ENCODE peak calls at places on chromosomes 4 and X, in ten cellular contexts. One of them, this sample, is unnamed.

GRCh38 chrX:10795721-10796120 is 175.3 kb upstream of the MID1 start:
- DNase-seq in naive thymus-derived CD8-positive, alpha-beta T cell: no peak
- DNase-seq in activated CD4-positive, alpha-beta T cell treated with anti-CD3 and anti-CD28 coated beads, Interleukin-2, amount 10 ng/mL, durations not matched to agents 7 days and 5 days: no peak
- DNase-seq in retinal pigment epithelial cell: peak
- DNase-seq in activated CD4-positive, CD25-positive, alpha-beta regulatory T cell: no peak
- DNase-seq in NCI-H1092: no peak
- DNase-seq in H54: no peak
- DNase-seq in HT1080: no peak
- DNase-seq in stimulated activated naive CD8-positive, alpha-beta T cell treated with anti-CD3 and anti-CD28 coated beads, Interleukin-15, Interleukin-2, amounts not matched to agents 100 U/mL and 50 U/mL, for 24 hours: no peak
- DNase-seq in kidney glomerular epithelial cell: no peak
- DNase-seq in this sample: no peak

GRCh38 chr4:36551697-36552214 is 270.3 kb downstream of the DTHD1 start:
- DNase-seq in naive thymus-derived CD8-positive, alpha-beta T cell: no peak
- DNase-seq in activated CD4-positive, CD25-positive, alpha-beta regulatory T cell: no peak
- DNase-seq in HT1080: peak
- DNase-seq in stimulated activated naive CD8-positive, alpha-beta T cell treated with anti-CD3 and anti-CD28 coated beads, Interleukin-15, Interleukin-2, amounts not matched to agents 100 U/mL and 50 U/mL, for 24 hours: no peak
- DNase-seq in kidney glomerular epithelial cell: no peak
- DNase-seq in activated CD4-positive, alpha-beta T cell treated with anti-CD3 and anti-CD28 coated beads, Interleukin-2, amount 10 ng/mL, durations not matched to agents 7 days and 5 days: peak
- DNase-seq in NCI-H1092: no peak
- DNase-seq in retinal pigment epithelial cell: no peak
- DNase-seq in H54: no peak
- DNase-seq in this sample: peak

GRCh38 chr4:80112236-80112635 is 39.2 kb upstream of the ANTXR2 start:
- DNase-seq in H54: no peak
- DNase-seq in activated CD4-positive, alpha-beta T cell treated with anti-CD3 and anti-CD28 coated beads, Interleukin-2, amount 10 ng/mL, durations not matched to agents 7 days and 5 days: no peak
- DNase-seq in naive thymus-derived CD8-positive, alpha-beta T cell: no peak
- DNase-seq in NCI-H1092: no peak
- DNase-seq in HT1080: no peak
- DNase-seq in stimulated activated naive CD8-positive, alpha-beta T cell treated with anti-CD3 and anti-CD28 coated beads, Interleukin-15, Interleukin-2, amounts not matched to agents 100 U/mL and 50 U/mL, for 24 hours: no peak
- DNase-seq in activated CD4-positive, CD25-positive, alpha-beta regulatory T cell: no peak
- DNase-seq in kidney glomerular epithelial cell: no peak
- DNase-seq in retinal pigment epithelial cell: no peak
- DNase-seq in this sample: no peak

GRCh38 chrX:23434356-23434884 is 99.8 kb downstream of the PTCHD1 start:
- DNase-seq in kidney glomerular epithelial cell: no peak
- DNase-seq in HT1080: peak
- DNase-seq in naive thymus-derived CD8-positive, alpha-beta T cell: no peak
- DNase-seq in H54: no peak
- DNase-seq in stimulated activated naive CD8-positive, alpha-beta T cell treated with anti-CD3 and anti-CD28 coated beads, Interleukin-15, Interleukin-2, amounts not matched to agents 100 U/mL and 50 U/mL, for 24 hours: no peak
- DNase-seq in NCI-H1092: no peak
- DNase-seq in activated CD4-positive, CD25-positive, alpha-beta regulatory T cell: no peak
- DNase-seq in activated CD4-positive, alpha-beta T cell treated with anti-CD3 and anti-CD28 coated beads, Interleukin-2, amount 10 ng/mL, durations not matched to agents 7 days and 5 days: no peak
- DNase-seq in retinal pigment epithelial cell: peak
- DNase-seq in this sample: no peak

GRCh38 chr4:108484187-108484586 is 136.2 kb upstream of the RPL34 start:
- DNase-seq in activated CD4-positive, CD25-positive, alpha-beta regulatory T cell: no peak
- DNase-seq in retinal pigment epithelial cell: no peak
- DNase-seq in NCI-H1092: no peak
- DNase-seq in kidney glomerular epithelial cell: no peak
- DNase-seq in H54: no peak
- DNase-seq in activated CD4-positive, alpha-beta T cell treated with anti-CD3 and anti-CD28 coated beads, Interleukin-2, amount 10 ng/mL, durations not matched to agents 7 days and 5 days: no peak
- DNase-seq in HT1080: peak
- DNase-seq in naive thymus-derived CD8-positive, alpha-beta T cell: no peak
- DNase-seq in stimulated activated naive CD8-positive, alpha-beta T cell treated with anti-CD3 and anti-CD28 coated beads, Interleukin-15, Interleukin-2, amounts not matched to agents 100 U/mL and 50 U/mL, for 24 hours: no peak
- DNase-seq in this sample: no peak

GRCh38 chr4:1615786-1616573 is 68.1 kb downstream of the FAM53A start:
- DNase-seq in naive thymus-derived CD8-positive, alpha-beta T cell: no peak
- DNase-seq in H54: no peak
- DNase-seq in HT1080: no peak
- DNase-seq in activated CD4-positive, alpha-beta T cell treated with anti-CD3 and anti-CD28 coated beads, Interleukin-2, amount 10 ng/mL, durations not matched to agents 7 days and 5 days: no peak
- DNase-seq in stimulated activated naive CD8-positive, alpha-beta T cell treated with anti-CD3 and anti-CD28 coated beads, Interleukin-15, Interleukin-2, amounts not matched to agents 100 U/mL and 50 U/mL, for 24 hours: no peak
- DNase-seq in activated CD4-positive, CD25-positive, alpha-beta regulatory T cell: no peak
- DNase-seq in NCI-H1092: no peak
- DNase-seq in retinal pigment epithelial cell: no peak
- DNase-seq in kidney glomerular epithelial cell: no peak
- DNase-seq in this sample: no peak

GRCh38 chr4:8383451-8384160 is 56.9 kb downstream of the ACOX3 start:
- DNase-seq in activated CD4-positive, CD25-positive, alpha-beta regulatory T cell: no peak
- DNase-seq in NCI-H1092: no peak
- DNase-seq in activated CD4-positive, alpha-beta T cell treated with anti-CD3 and anti-CD28 coated beads, Interleukin-2, amount 10 ng/mL, durations not matched to agents 7 days and 5 days: no peak
- DNase-seq in HT1080: no peak
- DNase-seq in H54: no peak
- DNase-seq in retinal pigment epithelial cell: no peak
- DNase-seq in naive thymus-derived CD8-positive, alpha-beta T cell: no peak
- DNase-seq in stimulated activated naive CD8-positive, alpha-beta T cell treated with anti-CD3 and anti-CD28 coated beads, Interleukin-15, Interleukin-2, amounts not matched to agents 100 U/mL and 50 U/mL, for 24 hours: no peak
- DNase-seq in kidney glomerular epithelial cell: no peak
- DNase-seq in this sample: no peak

GRCh38 chr4:27861381-27861787 is 1000.7 kb downstream of the STIM2 start:
- DNase-seq in naive thymus-derived CD8-positive, alpha-beta T cell: no peak
- DNase-seq in NCI-H1092: no peak
- DNase-seq in retinal pigment epithelial cell: peak
- DNase-seq in kidney glomerular epithelial cell: no peak
- DNase-seq in H54: peak
- DNase-seq in activated CD4-positive, CD25-positive, alpha-beta regulatory T cell: no peak
- DNase-seq in stimulated activated naive CD8-positive, alpha-beta T cell treated with anti-CD3 and anti-CD28 coated beads, Interleukin-15, Interleukin-2, amounts not matched to agents 100 U/mL and 50 U/mL, for 24 hours: no peak
- DNase-seq in HT1080: peak
- DNase-seq in activated CD4-positive, alpha-beta T cell treated with anti-CD3 and anti-CD28 coated beads, Interleukin-2, amount 10 ng/mL, durations not matched to agents 7 days and 5 days: no peak
- DNase-seq in this sample: peak

GRCh38 chr4:115950806-115951205 is 837.4 kb upstream of the NDST4 start:
- DNase-seq in kidney glomerular epithelial cell: no peak
- DNase-seq in retinal pigment epithelial cell: no peak
- DNase-seq in HT1080: no peak
- DNase-seq in H54: no peak
- DNase-seq in naive thymus-derived CD8-positive, alpha-beta T cell: no peak
- DNase-seq in stimulated activated naive CD8-positive, alpha-beta T cell treated with anti-CD3 and anti-CD28 coated beads, Interleukin-15, Interleukin-2, amounts not matched to agents 100 U/mL and 50 U/mL, for 24 hours: no peak
- DNase-seq in NCI-H1092: no peak
- DNase-seq in activated CD4-positive, CD25-positive, alpha-beta regulatory T cell: no peak
- DNase-seq in activated CD4-positive, alpha-beta T cell treated with anti-CD3 and anti-CD28 coated beads, Interleukin-2, amount 10 ng/mL, durations not matched to agents 7 days and 5 days: no peak
- DNase-seq in this sample: no peak

GRCh38 chrX:110188701-110189558 is 129.0 kb downstream of the AMMECR1 start:
- DNase-seq in naive thymus-derived CD8-positive, alpha-beta T cell: no peak
- DNase-seq in H54: no peak
- DNase-seq in NCI-H1092: no peak
- DNase-seq in activated CD4-positive, alpha-beta T cell treated with anti-CD3 and anti-CD28 coated beads, Interleukin-2, amount 10 ng/mL, durations not matched to agents 7 days and 5 days: no peak
- DNase-seq in retinal pigment epithelial cell: no peak
- DNase-seq in activated CD4-positive, CD25-positive, alpha-beta regulatory T cell: no peak
- DNase-seq in kidney glomerular epithelial cell: no peak
- DNase-seq in HT1080: peak
- DNase-seq in stimulated activated naive CD8-positive, alpha-beta T cell treated with anti-CD3 and anti-CD28 coated beads, Interleukin-15, Interleukin-2, amounts not matched to agents 100 U/mL and 50 U/mL, for 24 hours: no peak
- DNase-seq in this sample: no peak

GRCh38 chr4:108270466-108271450 is 102.0 kb upstream of the LEF1 start:
- DNase-seq in activated CD4-positive, alpha-beta T cell treated with anti-CD3 and anti-CD28 coated beads, Interleukin-2, amount 10 ng/mL, durations not matched to agents 7 days and 5 days: no peak
- DNase-seq in NCI-H1092: no peak
- DNase-seq in kidney glomerular epithelial cell: peak
- DNase-seq in activated CD4-positive, CD25-positive, alpha-beta regulatory T cell: no peak
- DNase-seq in HT1080: peak
- DNase-seq in H54: no peak
- DNase-seq in naive thymus-derived CD8-positive, alpha-beta T cell: no peak
- DNase-seq in retinal pigment epithelial cell: no peak
- DNase-seq in stimulated activated naive CD8-positive, alpha-beta T cell treated with anti-CD3 and anti-CD28 coated beads, Interleukin-15, Interleukin-2, amounts not matched to agents 100 U/mL and 50 U/mL, for 24 hours: no peak
- DNase-seq in this sample: peak

GRCh38 chr4:2390146-2390545 is 28.3 kb downstream of the ZFYVE28 start:
- DNase-seq in activated CD4-positive, CD25-positive, alpha-beta regulatory T cell: no peak
- DNase-seq in stimulated activated naive CD8-positive, alpha-beta T cell treated with anti-CD3 and anti-CD28 coated beads, Interleukin-15, Interleukin-2, amounts not matched to agents 100 U/mL and 50 U/mL, for 24 hours: no peak
- DNase-seq in NCI-H1092: no peak
- DNase-seq in activated CD4-positive, alpha-beta T cell treated with anti-CD3 and anti-CD28 coated beads, Interleukin-2, amount 10 ng/mL, durations not matched to agents 7 days and 5 days: no peak
- DNase-seq in retinal pigment epithelial cell: no peak
- DNase-seq in H54: no peak
- DNase-seq in kidney glomerular epithelial cell: no peak
- DNase-seq in naive thymus-derived CD8-positive, alpha-beta T cell: no peak
- DNase-seq in HT1080: peak
- DNase-seq in this sample: peak

GRCh38 chr4:36414248-36414647 is 132.8 kb downstream of the DTHD1 start:
- DNase-seq in naive thymus-derived CD8-positive, alpha-beta T cell: no peak
- DNase-seq in kidney glomerular epithelial cell: no peak
- DNase-seq in stimulated activated naive CD8-positive, alpha-beta T cell treated with anti-CD3 and anti-CD28 coated beads, Interleukin-15, Interleukin-2, amounts not matched to agents 100 U/mL and 50 U/mL, for 24 hours: no peak
- DNase-seq in H54: no peak
- DNase-seq in NCI-H1092: no peak
- DNase-seq in activated CD4-positive, CD25-positive, alpha-beta regulatory T cell: no peak
- DNase-seq in retinal pigment epithelial cell: no peak
- DNase-seq in activated CD4-positive, alpha-beta T cell treated with anti-CD3 and anti-CD28 coated beads, Interleukin-2, amount 10 ng/mL, durations not matched to agents 7 days and 5 days: no peak
- DNase-seq in HT1080: no peak
- DNase-seq in this sample: peak

GRCh38 chrX:42519666-42520231 is 258.2 kb downstream of the PPP1R2C start:
- DNase-seq in retinal pigment epithelial cell: peak
- DNase-seq in activated CD4-positive, CD25-positive, alpha-beta regulatory T cell: no peak
- DNase-seq in NCI-H1092: no peak
- DNase-seq in naive thymus-derived CD8-positive, alpha-beta T cell: no peak
- DNase-seq in kidney glomerular epithelial cell: peak
- DNase-seq in activated CD4-positive, alpha-beta T cell treated with anti-CD3 and anti-CD28 coated beads, Interleukin-2, amount 10 ng/mL, durations not matched to agents 7 days and 5 days: no peak
- DNase-seq in HT1080: peak
- DNase-seq in H54: no peak
- DNase-seq in stimulated activated naive CD8-positive, alpha-beta T cell treated with anti-CD3 and anti-CD28 coated beads, Interleukin-15, Interleukin-2, amounts not matched to agents 100 U/mL and 50 U/mL, for 24 hours: no peak
- DNase-seq in this sample: peak

GRCh38 chr4:53362093-53362492 is 3.8 kb downstream of the SCFD2 start:
- DNase-seq in H54: no peak
- DNase-seq in activated CD4-positive, CD25-positive, alpha-beta regulatory T cell: no peak
- DNase-seq in retinal pigment epithelial cell: no peak
- DNase-seq in activated CD4-positive, alpha-beta T cell treated with anti-CD3 and anti-CD28 coated beads, Interleukin-2, amount 10 ng/mL, durations not matched to agents 7 days and 5 days: no peak
- DNase-seq in NCI-H1092: no peak
- DNase-seq in naive thymus-derived CD8-positive, alpha-beta T cell: no peak
- DNase-seq in stimulated activated naive CD8-positive, alpha-beta T cell treated with anti-CD3 and anti-CD28 coated beads, Interleukin-15, Interleukin-2, amounts not matched to agents 100 U/mL and 50 U/mL, for 24 hours: no peak
- DNase-seq in kidney glomerular epithelial cell: no peak
- DNase-seq in HT1080: no peak
- DNase-seq in this sample: no peak

GRCh38 chr4:95215991-95216605 is 332.7 kb downstream of the UNC5C start:
- DNase-seq in H54: no peak
- DNase-seq in activated CD4-positive, alpha-beta T cell treated with anti-CD3 and anti-CD28 coated beads, Interleukin-2, amount 10 ng/mL, durations not matched to agents 7 days and 5 days: no peak
- DNase-seq in stimulated activated naive CD8-positive, alpha-beta T cell treated with anti-CD3 and anti-CD28 coated beads, Interleukin-15, Interleukin-2, amounts not matched to agents 100 U/mL and 50 U/mL, for 24 hours: no peak
- DNase-seq in activated CD4-positive, CD25-positive, alpha-beta regulatory T cell: no peak
- DNase-seq in HT1080: no peak
- DNase-seq in kidney glomerular epithelial cell: no peak
- DNase-seq in NCI-H1092: no peak
- DNase-seq in retinal pigment epithelial cell: no peak
- DNase-seq in naive thymus-derived CD8-positive, alpha-beta T cell: no peak
- DNase-seq in this sample: no peak

GRCh38 chr4:32847466-32847865 is 2127.3 kb downstream of the PCDH7 start:
- DNase-seq in retinal pigment epithelial cell: no peak
- DNase-seq in NCI-H1092: no peak
- DNase-seq in activated CD4-positive, CD25-positive, alpha-beta regulatory T cell: no peak
- DNase-seq in kidney glomerular epithelial cell: no peak
- DNase-seq in stimulated activated naive CD8-positive, alpha-beta T cell treated with anti-CD3 and anti-CD28 coated beads, Interleukin-15, Interleukin-2, amounts not matched to agents 100 U/mL and 50 U/mL, for 24 hours: no peak
- DNase-seq in naive thymus-derived CD8-positive, alpha-beta T cell: no peak
- DNase-seq in H54: no peak
- DNase-seq in HT1080: no peak
- DNase-seq in activated CD4-positive, alpha-beta T cell treated with anti-CD3 and anti-CD28 coated beads, Interleukin-2, amount 10 ng/mL, durations not matched to agents 7 days and 5 days: no peak
- DNase-seq in this sample: peak

GRCh38 chr4:15479089-15479912 is 9.6 kb downstream of the CC2D2A start:
- DNase-seq in stimulated activated naive CD8-positive, alpha-beta T cell treated with anti-CD3 and anti-CD28 coated beads, Interleukin-15, Interleukin-2, amounts not matched to agents 100 U/mL and 50 U/mL, for 24 hours: no peak
- DNase-seq in activated CD4-positive, alpha-beta T cell treated with anti-CD3 and anti-CD28 coated beads, Interleukin-2, amount 10 ng/mL, durations not matched to agents 7 days and 5 days: peak
- DNase-seq in kidney glomerular epithelial cell: peak
- DNase-seq in H54: peak
- DNase-seq in NCI-H1092: peak
- DNase-seq in naive thymus-derived CD8-positive, alpha-beta T cell: no peak
- DNase-seq in activated CD4-positive, CD25-positive, alpha-beta regulatory T cell: no peak
- DNase-seq in retinal pigment epithelial cell: no peak
- DNase-seq in HT1080: peak
- DNase-seq in this sample: peak

GRCh38 chrX:47030339-47030738 is 47.9 kb upstream of the RGN start:
- DNase-seq in retinal pigment epithelial cell: peak
- DNase-seq in activated CD4-positive, alpha-beta T cell treated with anti-CD3 and anti-CD28 coated beads, Interleukin-2, amount 10 ng/mL, durations not matched to agents 7 days and 5 days: peak
- DNase-seq in activated CD4-positive, CD25-positive, alpha-beta regulatory T cell: no peak
- DNase-seq in kidney glomerular epithelial cell: peak
- DNase-seq in stimulated activated naive CD8-positive, alpha-beta T cell treated with anti-CD3 and anti-CD28 coated beads, Interleukin-15, Interleukin-2, amounts not matched to agents 100 U/mL and 50 U/mL, for 24 hours: no peak
- DNase-seq in naive thymus-derived CD8-positive, alpha-beta T cell: no peak
- DNase-seq in HT1080: peak
- DNase-seq in NCI-H1092: peak
- DNase-seq in H54: peak
- DNase-seq in this sample: peak

GRCh38 chr4:31045151-31045550 is 325.0 kb downstream of the PCDH7 start:
- DNase-seq in NCI-H1092: peak
- DNase-seq in retinal pigment epithelial cell: no peak
- DNase-seq in stimulated activated naive CD8-positive, alpha-beta T cell treated with anti-CD3 and anti-CD28 coated beads, Interleukin-15, Interleukin-2, amounts not matched to agents 100 U/mL and 50 U/mL, for 24 hours: no peak
- DNase-seq in activated CD4-positive, alpha-beta T cell treated with anti-CD3 and anti-CD28 coated beads, Interleukin-2, amount 10 ng/mL, durations not matched to agents 7 days and 5 days: no peak
- DNase-seq in naive thymus-derived CD8-positive, alpha-beta T cell: no peak
- DNase-seq in kidney glomerular epithelial cell: no peak
- DNase-seq in HT1080: no peak
- DNase-seq in activated CD4-positive, CD25-positive, alpha-beta regulatory T cell: no peak
- DNase-seq in H54: no peak
- DNase-seq in this sample: no peak

GRCh38 chr4:143773998-143774898 is 73.8 kb upstream of the FREM3 start:
- DNase-seq in HT1080: peak
- DNase-seq in H54: no peak
- DNase-seq in naive thymus-derived CD8-positive, alpha-beta T cell: no peak
- DNase-seq in kidney glomerular epithelial cell: peak
- DNase-seq in activated CD4-positive, CD25-positive, alpha-beta regulatory T cell: peak
- DNase-seq in stimulated activated naive CD8-positive, alpha-beta T cell treated with anti-CD3 and anti-CD28 coated beads, Interleukin-15, Interleukin-2, amounts not matched to agents 100 U/mL and 50 U/mL, for 24 hours: peak
- DNase-seq in retinal pigment epithelial cell: no peak
- DNase-seq in NCI-H1092: no peak
- DNase-seq in activated CD4-positive, alpha-beta T cell treated with anti-CD3 and anti-CD28 coated beads, Interleukin-2, amount 10 ng/mL, durations not matched to agents 7 days and 5 days: peak
- DNase-seq in this sample: peak

GRCh38 chr4:189202182-189202868 is 738.3 kb upstream of the FRG1 start:
- DNase-seq in retinal pigment epithelial cell: no peak
- DNase-seq in naive thymus-derived CD8-positive, alpha-beta T cell: no peak
- DNase-seq in NCI-H1092: peak
- DNase-seq in kidney glomerular epithelial cell: peak
- DNase-seq in HT1080: peak
- DNase-seq in stimulated activated naive CD8-positive, alpha-beta T cell treated with anti-CD3 and anti-CD28 coated beads, Interleukin-15, Interleukin-2, amounts not matched to agents 100 U/mL and 50 U/mL, for 24 hours: peak
- DNase-seq in activated CD4-positive, CD25-positive, alpha-beta regulatory T cell: no peak
- DNase-seq in activated CD4-positive, alpha-beta T cell treated with anti-CD3 and anti-CD28 coated beads, Interleukin-2, amount 10 ng/mL, durations not matched to agents 7 days and 5 days: peak
- DNase-seq in H54: peak
- DNase-seq in this sample: peak

GRCh38 chr4:183960912-183961569 is 55.9 kb downstream of the STOX2 start:
- DNase-seq in NCI-H1092: peak
- DNase-seq in retinal pigment epithelial cell: no peak
- DNase-seq in kidney glomerular epithelial cell: no peak
- DNase-seq in HT1080: no peak
- DNase-seq in activated CD4-positive, CD25-positive, alpha-beta regulatory T cell: no peak
- DNase-seq in activated CD4-positive, alpha-beta T cell treated with anti-CD3 and anti-CD28 coated beads, Interleukin-2, amount 10 ng/mL, durations not matched to agents 7 days and 5 days: no peak
- DNase-seq in H54: no peak
- DNase-seq in naive thymus-derived CD8-positive, alpha-beta T cell: no peak
- DNase-seq in stimulated activated naive CD8-positive, alpha-beta T cell treated with anti-CD3 and anti-CD28 coated beads, Interleukin-15, Interleukin-2, amounts not matched to agents 100 U/mL and 50 U/mL, for 24 hours: no peak
- DNase-seq in this sample: no peak

GRCh38 chr4:180285796-180286195 is 1957.4 kb upstream of the TENM3 start:
- DNase-seq in H54: no peak
- DNase-seq in activated CD4-positive, CD25-positive, alpha-beta regulatory T cell: no peak
- DNase-seq in kidney glomerular epithelial cell: no peak
- DNase-seq in retinal pigment epithelial cell: no peak
- DNase-seq in HT1080: no peak
- DNase-seq in activated CD4-positive, alpha-beta T cell treated with anti-CD3 and anti-CD28 coated beads, Interleukin-2, amount 10 ng/mL, durations not matched to agents 7 days and 5 days: no peak
- DNase-seq in naive thymus-derived CD8-positive, alpha-beta T cell: no peak
- DNase-seq in stimulated activated naive CD8-positive, alpha-beta T cell treated with anti-CD3 and anti-CD28 coated beads, Interleukin-15, Interleukin-2, amounts not matched to agents 100 U/mL and 50 U/mL, for 24 hours: no peak
- DNase-seq in NCI-H1092: no peak
- DNase-seq in this sample: no peak

GRCh38 chrX:45806410-45807121 is 605.9 kb upstream of the DIPK2B start:
- DNase-seq in stimulated activated naive CD8-positive, alpha-beta T cell treated with anti-CD3 and anti-CD28 coated beads, Interleukin-15, Interleukin-2, amounts not matched to agents 100 U/mL and 50 U/mL, for 24 hours: peak
- DNase-seq in kidney glomerular epithelial cell: peak
- DNase-seq in retinal pigment epithelial cell: no peak
- DNase-seq in H54: no peak
- DNase-seq in HT1080: peak
- DNase-seq in NCI-H1092: no peak
- DNase-seq in activated CD4-positive, alpha-beta T cell treated with anti-CD3 and anti-CD28 coated beads, Interleukin-2, amount 10 ng/mL, durations not matched to agents 7 days and 5 days: peak
- DNase-seq in naive thymus-derived CD8-positive, alpha-beta T cell: peak
- DNase-seq in activated CD4-positive, CD25-positive, alpha-beta regulatory T cell: no peak
- DNase-seq in this sample: peak

GRCh38 chrX:10496345-10496965 is 123.9 kb downstream of the MID1 start:
- DNase-seq in H54: no peak
- DNase-seq in stimulated activated naive CD8-positive, alpha-beta T cell treated with anti-CD3 and anti-CD28 coated beads, Interleukin-15, Interleukin-2, amounts not matched to agents 100 U/mL and 50 U/mL, for 24 hours: no peak
- DNase-seq in kidney glomerular epithelial cell: peak
- DNase-seq in NCI-H1092: no peak
- DNase-seq in naive thymus-derived CD8-positive, alpha-beta T cell: no peak
- DNase-seq in retinal pigment epithelial cell: peak
- DNase-seq in HT1080: peak
- DNase-seq in activated CD4-positive, CD25-positive, alpha-beta regulatory T cell: no peak
- DNase-seq in activated CD4-positive, alpha-beta T cell treated with anti-CD3 and anti-CD28 coated beads, Interleukin-2, amount 10 ng/mL, durations not matched to agents 7 days and 5 days: no peak
- DNase-seq in this sample: peak

GRCh38 chr4:7781993-7782392 is 157.7 kb downstream of the AFAP1 start:
- DNase-seq in activated CD4-positive, CD25-positive, alpha-beta regulatory T cell: no peak
- DNase-seq in activated CD4-positive, alpha-beta T cell treated with anti-CD3 and anti-CD28 coated beads, Interleukin-2, amount 10 ng/mL, durations not matched to agents 7 days and 5 days: no peak
- DNase-seq in stimulated activated naive CD8-positive, alpha-beta T cell treated with anti-CD3 and anti-CD28 coated beads, Interleukin-15, Interleukin-2, amounts not matched to agents 100 U/mL and 50 U/mL, for 24 hours: no peak
- DNase-seq in NCI-H1092: no peak
- DNase-seq in kidney glomerular epithelial cell: no peak
- DNase-seq in H54: no peak
- DNase-seq in naive thymus-derived CD8-positive, alpha-beta T cell: no peak
- DNase-seq in HT1080: no peak
- DNase-seq in retinal pigment epithelial cell: no peak
- DNase-seq in this sample: no peak

GRCh38 chr4:111650146-111650545 is 495.1 kb upstream of the FAM241A start:
- DNase-seq in kidney glomerular epithelial cell: no peak
- DNase-seq in stimulated activated naive CD8-positive, alpha-beta T cell treated with anti-CD3 and anti-CD28 coated beads, Interleukin-15, Interleukin-2, amounts not matched to agents 100 U/mL and 50 U/mL, for 24 hours: no peak
- DNase-seq in H54: no peak
- DNase-seq in NCI-H1092: no peak
- DNase-seq in naive thymus-derived CD8-positive, alpha-beta T cell: no peak
- DNase-seq in retinal pigment epithelial cell: no peak
- DNase-seq in HT1080: no peak
- DNase-seq in activated CD4-positive, alpha-beta T cell treated with anti-CD3 and anti-CD28 coated beads, Interleukin-2, amount 10 ng/mL, durations not matched to agents 7 days and 5 days: no peak
- DNase-seq in activated CD4-positive, CD25-positive, alpha-beta regulatory T cell: no peak
- DNase-seq in this sample: no peak

This sample was measured in A172.